ENCODE peak calls at places on chromosomes 2 and 18, in four cellular contexts. N, L, T and F are unnamed samples.

GRCh38 chr18:7234061-7234460 is 3.2 kb downstream of the LRRC30 start:
- DNase-seq in N (no peak), T (no peak), L (no peak), F (no peak)

GRCh38 chr2:226414313-226414712 is 385.3 kb downstream of the IRS1 start:
- DNase-seq in N (no peak), L (no peak), T (no peak), F (no peak)

GRCh38 chr2:14756122-14756541 is 123.6 kb downstream of the LRATD1 start:
- DNase-seq in T (no peak), L (peak; percentile 86), N (no peak), F (no peak)

GRCh38 chr2:29632018-29632417 is 289.4 kb downstream of the ALK start:
- DNase-seq in T (no peak), N (no peak), L (peak; percentile 58), F (no peak)

GRCh38 chr2:20541651-20542050 is 94.8 kb downstream of the RHOB start:
- DNase-seq in L (no peak), T (no peak), N (no peak), F (no peak)

GRCh38 chr2:79253375-79253774 is 93.8 kb upstream of the REG3A start:
- DNase-seq in L (no peak), N (no peak), T (no peak), F (no peak)

GRCh38 chr2:165863816-165864221 is 69.8 kb upstream of the GALNT3 start:
- DNase-seq in T (no peak), L (no peak), N (no peak), F (no peak)

GRCh38 chr2:8252997-8253694 is 428.7 kb upstream of the ID2 start:
- DNase-seq in N (no peak), L (no peak), T (no peak), F (peak; percentile 80)

GRCh38 chr2:62409442-62409841 is 96.6 kb downstream of the TMEM17 start:
- DNase-seq in N (no peak), L (peak; percentile 51), T (no peak), F (no peak)

GRCh38 chr2:133774675-133775005 is 206.4 kb upstream of the NCKAP5 start:
- DNase-seq in T (peak; percentile 51), N (peak; percentile 15), L (peak; percentile 45), F (no peak)

GRCh38 chr2:13003500-13003899 is 286.8 kb downstream of the TRIB2 start:
- DNase-seq in N (no peak), T (no peak), L (peak; percentile 79), F (no peak)

GRCh38 chr2:145411493-145411892 is 891.6 kb upstream of the ZEB2 start:
- DNase-seq in T (no peak), N (no peak), L (no peak), F (no peak)

GRCh38 chr2:60472026-60472425 is 81.4 kb downstream of the BCL11A start:
- DNase-seq in L (no peak), N (no peak), T (no peak), F (no peak)

GRCh38 chr2:220544049-220544448 is 916.6 kb downstream of the SLC4A3 start:
- DNase-seq in L (no peak), T (no peak), N (no peak), F (no peak)

GRCh38 chr2:203675086-203675485 is 31.4 kb upstream of the CD28 start:
- DNase-seq in L (peak; percentile 83), N (no peak), T (no peak), F (no peak)

GRCh38 chr2:241443486-241444223 is 64.7 kb downstream of the STK25 start:
- DNase-seq in T (peak; percentile 35), L (peak; percentile 86), N (no peak), F (no peak)

GRCh38 chr2:180279581-180279980 is 272.5 kb upstream of the CWC22 start:
- DNase-seq in N (no peak), T (no peak), L (no peak), F (no peak)

GRCh38 chr2:170713280-170714155 is 1.6 kb upstream of the SP5 start:
- DNase-seq in T (no peak), L (no peak), N (no peak), F (peak; percentile 81)

GRCh38 chr18:54606835-54607212 is 15.8 kb downstream of the DYNAP start:
- DNase-seq in L (no peak), T (no peak), N (peak; percentile 22), F (peak; percentile 50)

GRCh38 chr2:15410884-15411283 is 150.2 kb downstream of the NBAS start:
- DNase-seq in N (no peak), T (no peak), L (no peak), F (no peak)

GRCh38 chr2:98063289-98063688 is 23.7 kb upstream of the VWA3B start:
- DNase-seq in N (no peak), L (no peak), T (no peak), F (peak; percentile 66)

GRCh38 chr2:172431428-172431827 is 4.0 kb downstream of the ITGA6 start:
- DNase-seq in T (no peak), L (no peak), N (peak; percentile 87), F (no peak)

GRCh38 chr2:172429351-172429968 is 2.1 kb downstream of the ITGA6 start:
- DNase-seq in T (no peak), L (peak; percentile 20), N (no peak), F (peak; percentile 61)

GRCh38 chr2:172430027-172430426 is 2.6 kb downstream of the ITGA6 start:
- DNase-seq in T (no peak), L (no peak), N (no peak), F (no peak)

GRCh38 chr2:172431993-172432392 is 4.6 kb downstream of the ITGA6 start:
- DNase-seq in N (no peak), T (no peak), L (no peak), F (no peak)

DNA sequence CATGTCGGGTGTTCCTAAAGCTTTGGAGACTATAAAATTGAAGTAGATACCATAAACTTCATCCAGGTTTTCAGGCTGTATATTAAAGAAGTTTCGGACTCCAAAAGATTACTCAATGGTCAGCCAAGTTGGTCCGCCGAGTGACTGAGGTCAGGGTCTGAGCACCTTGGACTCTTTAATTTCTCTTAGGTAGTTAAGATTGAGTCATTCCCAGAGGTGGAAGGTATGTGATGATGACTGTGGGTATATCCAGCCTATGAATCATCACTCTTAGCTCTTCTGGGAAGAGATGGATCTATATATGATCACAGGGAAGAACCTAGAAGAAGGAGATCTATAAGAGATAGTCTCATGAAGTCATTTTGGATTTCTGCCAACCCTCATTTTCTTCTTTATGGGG is 3.3 kb downstream of the ITGA6 start:
- DNase-seq in L (peak; percentile 32), N (no peak), T (no peak), F (no peak)
- H3K4me1 ChIP-seq in L (peaks cover 4% of the 10 kb centered on the region), N (peaks cover 70% of the 10 kb centered on the region), T (peaks cover 61% of the 10 kb centered on the region), F (peaks cover 27% of the 10 kb centered on the region)

DNA sequence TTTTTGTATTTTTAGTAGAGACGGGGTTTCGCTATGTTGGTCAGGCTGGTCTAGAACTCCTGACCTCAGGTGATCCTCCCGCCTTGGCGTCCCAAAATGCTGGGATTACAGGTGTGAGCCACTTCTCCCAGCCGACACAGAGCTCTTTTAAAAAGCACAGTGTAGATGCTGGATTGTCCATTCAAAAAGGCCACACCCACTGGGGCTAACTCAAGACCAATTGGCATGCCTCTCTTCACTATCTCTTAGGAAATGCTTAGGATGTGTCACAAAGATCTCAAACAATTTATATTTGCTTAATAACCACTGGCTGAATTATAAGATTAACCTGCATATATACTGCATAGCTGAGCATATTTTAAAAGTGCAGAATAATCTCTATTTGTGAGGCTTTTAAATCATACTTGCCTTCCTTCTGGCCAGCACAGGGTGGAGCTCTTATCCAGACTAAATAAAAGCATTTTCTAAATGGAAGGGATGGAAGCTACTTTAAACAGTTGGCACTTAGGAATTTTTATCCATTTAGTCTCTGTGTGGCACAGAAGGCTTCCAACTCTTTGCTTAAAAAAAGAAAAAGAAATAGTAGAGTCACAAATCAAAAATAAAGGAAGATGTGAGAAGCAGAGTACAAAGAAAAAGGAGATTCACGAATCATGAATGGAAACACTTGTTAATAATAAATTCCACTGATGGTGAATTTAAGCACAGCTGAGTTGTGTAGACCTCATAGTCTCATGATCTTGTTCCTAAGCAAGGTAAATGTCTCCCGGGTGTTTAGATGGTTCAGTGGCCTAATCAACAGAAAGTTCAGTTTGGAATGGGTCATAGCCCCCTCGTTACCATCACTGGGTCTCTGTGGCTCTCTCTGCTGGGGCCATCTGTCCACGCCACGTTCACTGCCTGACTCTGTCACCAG is 22.4 kb downstream of the CRYGD start:
- DNase-seq in N (no peak), L (peak; percentile 34), T (no peak), F (no peak)
- TF ChIP-seq CTCF in N (peak; percentile 15), L (peak; percentile 36), T (no peak), F (peak; percentile 77)

GRCh38 chr2:3432693-3433338 is 53.3 kb downstream of the TRAPPC12 start:
- DNase-seq in N (no peak), T (no peak), L (no peak), F (peak; percentile 5)
- H3K27ac ChIP-seq in N (no peak overlapping the region), T (peak overlapping the region; percentile 53), L (no peak overlapping the region), F (no peak overlapping the region)

GRCh38 chr2:100244881-100245605 is 77.3 kb downstream of the LONRF2 start:
- DNase-seq in T (no peak), N (no peak), L (peak; percentile 85), F (no peak)

GRCh38 chr2:100242891-100243670 is 79.2 kb downstream of the LONRF2 start:
- DNase-seq in L (peak; percentile 44), N (peak; percentile 70), T (peak; percentile 73), F (peak; percentile 95)

GRCh38 chr2:100242416-100242815 is 79.9 kb downstream of the LONRF2 start:
- DNase-seq in T (no peak), L (no peak), N (no peak), F (peak; percentile 60)

GRCh38 chr2:100245681-100246080 is 76.6 kb downstream of the LONRF2 start:
- DNase-seq in T (no peak), L (no peak), N (no peak), F (no peak)

GRCh38 chr2:100243671-100244030 is 78.7 kb downstream of the LONRF2 start:
- DNase-seq in T (no peak), L (no peak), N (no peak), F (peak; percentile 9)
- H3K4me1 ChIP-seq in T (peaks cover 8% of the 10 kb centered on the region), L (no peaks in the 10 kb centered on the region), N (no peaks in the 10 kb centered on the region), F (peaks cover 15% of the 10 kb centered on the region)

GRCh38 chr18:33606621-33607020 is 28.6 kb downstream of the ASXL3 start:
- DNase-seq in L (no peak), N (no peak), T (no peak), F (no peak)
- TF ChIP-seq CTCF in L (no peak), N (no peak), T (no peak), F (peak; percentile 61)

DNA sequence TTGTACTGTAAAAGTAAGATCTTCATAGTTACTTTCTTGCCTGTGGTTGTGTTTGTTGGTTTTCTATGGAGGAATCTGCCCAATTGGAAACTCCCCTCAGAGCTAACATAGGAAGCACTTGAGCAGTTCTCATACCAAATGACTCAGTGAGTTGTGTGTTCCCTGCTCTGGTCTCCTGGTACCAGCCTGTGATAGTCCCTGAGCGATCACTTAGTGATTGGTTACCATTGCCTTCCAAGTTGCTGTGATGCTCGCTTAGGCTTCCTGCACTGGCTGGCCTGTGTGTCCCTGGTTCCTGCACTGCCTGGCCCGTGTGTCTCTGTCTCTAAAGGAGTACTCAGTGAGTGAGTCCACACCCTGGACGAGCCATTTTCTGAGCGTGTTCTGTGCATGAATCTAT is 133.0 kb downstream of the MAP4K4 start:
- DNase-seq in L (peak; percentile 87), N (no peak), T (no peak), F (no peak)
- H3K27ac ChIP-seq in L (peak overlapping the region; percentile 41), N (no peak overlapping the region), T (peak overlapping the region; percentile 43), F (no peak overlapping the region)

GRCh38 chr2:157430266-157430665 is 13.6 kb downstream of the CYTIP start:
- DNase-seq in T (no peak), N (no peak), L (no peak), F (no peak)

GRCh38 chr2:157432475-157433106 is 11.3 kb downstream of the CYTIP start:
- DNase-seq in L (no peak), T (no peak), N (no peak), F (no peak)

GRCh38 chr2:157428500-157429175 is 15.3 kb downstream of the CYTIP start:
- DNase-seq in L (no peak), T (no peak), N (no peak), F (no peak)

GRCh38 chr2:157427922-157428303 is 16.0 kb downstream of the CYTIP start:
- DNase-seq in T (no peak), L (no peak), N (no peak), F (no peak)

GRCh38 chr2:157433335-157433890 is 10.5 kb downstream of the CYTIP start:
- DNase-seq in L (peak; percentile 3), N (no peak), T (no peak), F (no peak)
- H3K4me1 ChIP-seq in L (no peaks in the 10 kb centered on the region), N (peaks cover 23% of the 10 kb centered on the region), T (peaks cover 14% of the 10 kb centered on the region), F (peaks cover 4% of the 10 kb centered on the region)